ENCODE peak calls at places on chromosomes 3 and 15, in six cellular contexts. G is IMR-90, D is HCT116, V is H1, I is K562, R is fibroblast of lung. B is an unnamed sample.
A peak's percentile ranks its signal among the peaks of the same experiment; 100 is the strongest.

GRCh38 chr3:124032351-124032880 is 40.5 kb upstream of the ROPN1 start:
- DNase-seq in G (no peak), D (no peak), V (no peak), I (peak; percentile 13), R (peak; percentile 39), B (peak; percentile 17)

GRCh38 chr15:68542348-68542747 is 36.4 kb upstream of the CORO2B start:
- DNase-seq in G (no peak), D (no peak), V (no peak), I (no peak), R (no peak), B (no peak)

GRCh38 chr3:112405845-112406244 is 72.9 kb downstream of the CD200 start:
- DNase-seq in G (peak; percentile 40), D (no peak), V (no peak), I (no peak), R (no peak), B (no peak)

GRCh38 chr15:44315773-44316465 is 27.4 kb downstream of the GOLM2 start:
- DNase-seq in G (no peak), D (no peak), V (no peak), I (no peak), R (no peak), B (no peak)

GRCh38 chr3:155457591-155457990 is 164.1 kb upstream of the STRIT1 start:
- DNase-seq in G (no peak), D (no peak), V (no peak), I (no peak), R (no peak), B (no peak)

GRCh38 chr3:150255416-150255815 is 152.7 kb upstream of the TSC22D2 start:
- DNase-seq in G (no peak), D (no peak), V (no peak), I (no peak), R (no peak), B (no peak)

GRCh38 chr15:39888809-39889208 is 31.3 kb downstream of the GPR176 start:
- DNase-seq in G (no peak), D (no peak), V (no peak), I (no peak), R (no peak), B (peak; percentile 12)

GRCh38 chr3:53170325-53171108 is 9.5 kb downstream of the PRKCD start:
- DNase-seq in G (no peak), D (no peak), V (no peak), I (no peak), R (no peak), B (peak; percentile 48)

GRCh38 chr3:157767602-157768001 is 264.4 kb upstream of the VEPH1 start:
- DNase-seq in G (no peak), D (no peak), V (no peak), I (no peak), R (no peak), B (no peak)

GRCh38 chr3:134757549-134758069 is 37.5 kb upstream of the EPHB1 start:
- DNase-seq in G (no peak), D (no peak), V (no peak), I (no peak), R (no peak), B (no peak)

GRCh38 chr3:127671523-127672428 is 976 bp upstream of the ABTB1 start:
- DNase-seq in G (no peak), D (no peak), V (no peak), I (peak; percentile 13), R (no peak), B (no peak)

GRCh38 chr3:160671995-160672394 is 5.0 kb upstream of the ARL14 start:
- DNase-seq in G (no peak), D (no peak), V (no peak), I (no peak), R (no peak), B (no peak)

GRCh38 chr3:71728632-71729342 is 3.6 kb upstream of the EIF4E3 start:
- DNase-seq in G (no peak), D (no peak), V (no peak), I (peak; percentile 30), R (no peak), B (no peak)

GRCh38 chr15:29569533-29570092 is 252.7 kb downstream of the TJP1 start:
- DNase-seq in G (no peak), D (no peak), V (no peak), I (no peak), R (no peak), B (no peak)

GRCh38 chr3:196179380-196180308 is 31.6 kb downstream of the ZDHHC19 start:
- DNase-seq in G (peak; percentile 77), D (no peak), V (no peak), I (peak; percentile 68), R (peak; percentile 58), B (no peak)

GRCh38 chr15:34481370-34481769 is 43.8 kb upstream of the GOLGA8A start:
- DNase-seq in G (no peak), D (no peak), V (no peak), I (no peak), R (no peak), B (no peak)

GRCh38 chr3:132773071-132773619 is 50.9 kb upstream of the NPHP3 start:
- DNase-seq in G (no peak), D (no peak), V (no peak), I (no peak), R (no peak), B (no peak)

GRCh38 chr15:25251700-25252390 is 187.0 kb downstream of the UBE3A start:
- DNase-seq in G (no peak), D (no peak), V (no peak), I (no peak), R (no peak), B (peak; percentile 3)

GRCh38 chr3:194632211-194632982 is 822 bp downstream of the TMEM44 start:
- DNase-seq in G (peak; percentile 38), D (no peak), V (no peak), I (peak; percentile 61), R (peak; percentile 31), B (no peak)

GRCh38 chr3:30508319-30508718 is 98.1 kb upstream of the TGFBR2 start:
- DNase-seq in G (no peak), D (no peak), V (no peak), I (no peak), R (no peak), B (no peak)

GRCh38 chr3:30512596-30512995 is 93.8 kb upstream of the TGFBR2 start:
- DNase-seq in G (peak; percentile 40), D (no peak), V (no peak), I (no peak), R (peak; percentile 68), B (no peak)

GRCh38 chr3:30510596-30510995 is 95.8 kb upstream of the TGFBR2 start:
- DNase-seq in G (peak; percentile 55), D (no peak), V (no peak), I (no peak), R (no peak), B (no peak)

GRCh38 chr3:30513374-30514152 is 92.8 kb upstream of the TGFBR2 start:
- DNase-seq in G (no peak), D (no peak), V (no peak), I (no peak), R (no peak), B (no peak)

DNA sequence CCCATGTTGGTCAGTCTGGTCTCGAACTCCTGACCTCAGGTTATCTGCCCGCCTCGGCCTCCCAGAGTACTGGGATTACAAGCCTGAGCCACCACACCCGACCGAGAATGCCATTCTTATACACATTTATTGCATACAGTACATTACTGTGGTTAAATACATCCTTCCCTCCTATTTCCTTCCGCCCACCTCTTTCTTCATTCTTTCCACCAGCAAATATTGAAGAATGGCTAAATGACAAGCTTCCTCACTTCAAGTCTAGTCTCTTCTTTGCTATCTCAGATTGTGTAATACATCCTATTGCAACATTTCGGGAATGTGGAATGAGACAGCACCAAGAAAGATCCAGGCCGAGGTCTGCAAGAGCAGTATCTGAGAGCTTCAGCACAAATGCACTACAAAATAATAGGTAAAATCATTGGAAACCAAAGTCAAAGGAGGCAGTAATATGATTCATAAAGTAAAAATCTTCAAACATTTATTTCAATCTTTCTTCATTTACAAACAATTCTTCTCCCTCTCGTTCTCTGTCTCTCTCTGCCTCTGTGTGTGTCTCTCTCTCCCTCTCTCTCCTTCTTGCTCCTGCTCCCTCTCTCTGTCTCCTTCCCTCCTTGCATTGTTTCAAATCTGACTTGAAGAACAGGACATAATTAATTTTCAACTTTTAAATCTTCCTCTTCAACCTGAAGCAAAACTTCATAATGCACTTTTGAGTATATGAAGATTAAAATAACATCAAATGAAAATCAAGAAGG is 94.7 kb upstream of the TGFBR2 start:
- DNase-seq in G (peak; percentile 98), D (no peak), V (no peak), I (no peak), R (peak; percentile 94), B (peak; percentile 58)
- H2AFZ ChIP-seq in G (no peak overlapping the region), D (peak overlapping the region; percentile 59), V (no peak overlapping the region), I (no peak overlapping the region), R (no peak overlapping the region), B (no peak overlapping the region)

DNA sequence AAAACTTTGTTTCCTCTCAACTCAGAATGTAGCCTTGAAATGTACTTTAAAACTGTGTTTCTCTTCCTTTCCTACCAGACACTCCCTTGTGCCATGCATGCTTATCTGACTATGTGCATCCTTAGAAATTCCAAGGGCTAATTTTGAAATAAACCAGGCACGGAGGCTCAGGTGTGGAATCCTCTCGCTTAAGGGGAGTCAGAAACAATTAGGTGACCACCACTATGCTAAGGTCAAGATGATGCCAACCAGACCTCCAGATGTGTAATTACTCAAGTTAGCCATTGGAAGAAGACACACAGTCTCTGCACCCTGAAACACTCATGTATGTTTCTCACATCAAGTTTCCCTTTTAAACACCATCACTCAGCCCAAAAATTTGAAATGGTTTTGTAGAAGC is 572.1 kb downstream of the VGLL3 start:
- DNase-seq in G (no peak), D (no peak), V (no peak), I (no peak), R (no peak), B (no peak)
- H3K27ac ChIP-seq in G (no peak overlapping the region), D (no peak overlapping the region), V (no peak overlapping the region), I (no peak overlapping the region), R (no peak overlapping the region), B (no peak overlapping the region)

GRCh38 chr15:69600556-69601085 is 148.0 kb downstream of the RPLP1 start:
- DNase-seq in G (no peak), D (no peak), V (no peak), I (no peak), R (no peak), B (no peak)

GRCh38 chr15:69603369-69604049 is 150.9 kb downstream of the RPLP1 start:
- DNase-seq in G (no peak), D (no peak), V (no peak), I (no peak), R (no peak), B (no peak)

GRCh38 chr15:69604050-69604378 is 151.4 kb downstream of the RPLP1 start:
- DNase-seq in G (no peak), D (peak; percentile 26), V (no peak), I (peak; percentile 4), R (no peak), B (peak; percentile 67)

GRCh38 chr15:69602095-69602494 is 149.5 kb downstream of the RPLP1 start:
- DNase-seq in G (no peak), D (no peak), V (no peak), I (no peak), R (no peak), B (no peak)

GRCh38 chr15:69602921-69603320 is 150.3 kb downstream of the RPLP1 start:
- DNase-seq in G (no peak), D (no peak), V (no peak), I (no peak), R (no peak), B (no peak)
- H2AFZ ChIP-seq in G (no peak overlapping the region), D (no peak overlapping the region), V (no peak overlapping the region), I (no peak overlapping the region), R (no peak overlapping the region), B (no peak overlapping the region)

DNA sequence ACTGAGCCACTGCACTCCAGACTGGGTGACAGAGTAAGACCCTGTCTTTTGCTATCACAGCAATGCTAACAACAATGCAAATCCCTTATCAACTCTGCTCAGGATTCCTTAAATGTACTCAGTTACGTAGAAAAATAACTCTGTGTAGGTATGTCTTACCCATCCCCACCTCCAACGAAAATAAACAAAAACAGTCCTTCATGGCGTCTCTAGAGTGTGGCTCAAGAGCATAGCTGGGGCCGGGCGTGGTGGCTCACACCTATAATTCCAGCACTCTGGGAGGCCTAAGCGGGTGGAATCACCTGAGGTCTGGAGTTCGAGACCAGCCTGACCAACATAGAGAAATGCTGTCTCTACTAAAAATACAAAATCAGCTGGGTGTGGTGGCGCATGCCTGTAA is 13.2 kb upstream of the NCKIPSD start:
- DNase-seq in G (no peak), D (no peak), V (no peak), I (no peak), R (no peak), B (no peak)
- H3K27ac ChIP-seq in G (no peak overlapping the region), D (no peak overlapping the region), V (no peak overlapping the region), I (no peak overlapping the region), R (no peak overlapping the region), B (no peak overlapping the region)